ENCODE peak calls at places on chromosomes 7 and 10, in seven cellular contexts. O, I, P, C, Y, Z and B are unnamed samples.
A peak's percentile ranks its signal among the peaks of the same experiment; 100 is the strongest.

GRCh38 chr7:70647801-70648491 is 484.0 kb upstream of the GALNT17 start:
- DNase-seq in P (no peak), Z (no peak), Y (no peak), I (peak; percentile 67), O (no peak), C (no peak), B (no peak)

GRCh38 chr7:43528581-43529354 is 54.1 kb upstream of the STK17A start:
- DNase-seq in Y (no peak), O (no peak), C (no peak), P (no peak), Z (no peak), I (no peak), B (no peak)

GRCh38 chr10:102814873-102815661 is 22.1 kb downstream of the CYP17A1 start:
- DNase-seq in C (peak; percentile 88), O (no peak), P (peak; percentile 74), I (no peak), Z (no peak), Y (peak; percentile 51), B (peak; percentile 88)

GRCh38 chr7:33711231-33712019 is 193.9 kb upstream of the BMPER start:
- DNase-seq in C (no peak), O (no peak), Y (no peak), I (no peak), P (no peak), Z (no peak), B (no peak)

GRCh38 chr10:63165249-63165648 is 32.1 kb downstream of the NRBF2 start:
- DNase-seq in I (no peak), C (no peak), Y (no peak), P (no peak), Z (no peak), O (no peak), B (no peak)

GRCh38 chr7:73526892-73527821 is 5.1 kb upstream of the BAZ1B start:
- DNase-seq in P (no peak), Y (no peak), C (no peak), O (no peak), Z (no peak), I (no peak), B (no peak)

GRCh38 chr10:104329754-104330153 is 8.5 kb downstream of the ITPRIP start:
- DNase-seq in Y (no peak), I (no peak), C (peak; percentile 14), O (no peak), Z (peak; percentile 74), P (no peak), B (no peak)

GRCh38 chr10:132406750-132407149 is 9.8 kb downstream of the PWWP2B start:
- DNase-seq in Z (no peak), Y (no peak), P (no peak), O (no peak), I (no peak), C (no peak), B (no peak)

GRCh38 chr10:86221442-86222335 is 144.9 kb downstream of the GRID1 start:
- DNase-seq in P (no peak), I (no peak), Z (no peak), Y (no peak), O (no peak), C (no peak), B (no peak)

GRCh38 chr10:66656499-66656898 is 269.3 kb upstream of the LRRTM3 start:
- DNase-seq in O (no peak), C (no peak), P (no peak), Z (no peak), I (no peak), Y (no peak), B (no peak)

GRCh38 chr10:119309423-119309770 is 102.0 kb downstream of the GRK5 start:
- DNase-seq in Y (no peak), Z (no peak), O (no peak), I (no peak), P (no peak), C (no peak), B (no peak)

GRCh38 chr7:49580000-49580399 is 193.4 kb upstream of the VWC2 start:
- DNase-seq in C (no peak), Y (no peak), P (no peak), I (no peak), O (no peak), Z (no peak), B (no peak)

GRCh38 chr7:105829681-105830322 is 46.6 kb downstream of the ATXN7L1 start:
- DNase-seq in Z (no peak), Y (no peak), P (no peak), I (no peak), C (no peak), O (no peak), B (no peak)

GRCh38 chr10:13331641-13332040 is 16.5 kb downstream of the SEPHS1 start:
- DNase-seq in I (no peak), C (no peak), P (no peak), O (no peak), Y (no peak), Z (no peak), B (no peak)

GRCh38 chr10:132881186-132881920 is 61.0 kb downstream of the CFAP46 start:
- DNase-seq in C (no peak), Y (no peak), P (peak; percentile 8), O (no peak), I (no peak), Z (no peak), B (peak; percentile 48)

GRCh38 chr10:71650397-71650796 is 69.2 kb downstream of the C10orf105 start:
- DNase-seq in C (no peak), P (no peak), Y (no peak), I (no peak), Z (no peak), O (no peak), B (no peak)

GRCh38 chr10:61159253-61159652 is 215.3 kb upstream of the RHOBTB1 start:
- DNase-seq in P (no peak), C (no peak), O (no peak), Z (no peak), Y (no peak), I (no peak), B (no peak)

GRCh38 chr10:34290412-34291082 is 524.5 kb downstream of the PARD3 start:
- DNase-seq in Z (no peak), P (no peak), O (peak; percentile 65), Y (no peak), I (no peak), C (no peak), B (no peak)

GRCh38 chr10:74156919-74157289 is 5.9 kb downstream of the ADK start:
- DNase-seq in Y (no peak), I (no peak), Z (no peak), C (peak; percentile 48), O (no peak), P (no peak), B (no peak)

GRCh38 chr10:125414998-125415397 is 254.6 kb upstream of the CTBP2 start:
- DNase-seq in Z (no peak), I (no peak), Y (no peak), C (no peak), O (no peak), P (no peak), B (no peak)

GRCh38 chr10:127424594-127425264 is 124.4 kb upstream of the NPS start:
- DNase-seq in Z (no peak), O (no peak), Y (no peak), I (no peak), C (no peak), P (no peak), B (no peak)

GRCh38 chr10:128867819-128868218 is 599.2 kb upstream of the MGMT start:
- DNase-seq in O (no peak), P (no peak), I (no peak), C (no peak), Y (no peak), Z (no peak), B (no peak)

GRCh38 chr10:118106426-118106825 is 59.7 kb upstream of the RAB11FIP2 start:
- DNase-seq in I (no peak), Y (no peak), C (no peak), P (no peak), Z (no peak), O (no peak), B (no peak)

GRCh38 chr7:111255576-111255975 is 164.6 kb downstream of the LRRN3 start:
- DNase-seq in O (no peak), I (no peak), C (no peak), Z (no peak), Y (no peak), P (no peak), B (no peak)

GRCh38 chr7:55449205-55449991 is 84.3 kb downstream of the LANCL2 start:
- DNase-seq in C (no peak), I (no peak), P (no peak), O (no peak), Z (no peak), Y (no peak), B (no peak)

GRCh38 chr7:93026425-93026824 is 91.4 kb downstream of the SAMD9 start:
- DNase-seq in P (no peak), Z (no peak), C (no peak), I (no peak), O (no peak), Y (no peak), B (no peak)

GRCh38 chr10:17229967-17230682 is 2.1 kb downstream of the VIM start:
- DNase-seq in Z (peak; percentile 50), O (no peak), P (peak; percentile 70), I (peak; percentile 87), Y (peak; percentile 39), C (peak; percentile 88), B (peak; percentile 92)

GRCh38 chr7:2417981-2418481 is 14.6 kb downstream of the CHST12 start:
- DNase-seq in Y (no peak), P (no peak), Z (no peak), O (no peak), I (peak; percentile 50), C (no peak), B (no peak)

GRCh38 chr10:33588974-33589600 is 254.6 kb upstream of the NRP1 start:
- DNase-seq in O (no peak), P (no peak), Y (no peak), I (no peak), Z (no peak), C (no peak), B (no peak)

GRCh38 chr10:92740762-92741161 is 51.0 kb downstream of the HHEX start:
- DNase-seq in I (no peak), Y (no peak), Z (no peak), C (no peak), O (no peak), P (no peak), B (no peak)

GRCh38 chr7:38086857-38087256 is 91.2 kb upstream of the STARD3NL start:
- DNase-seq in I (no peak), C (no peak), Z (no peak), Y (no peak), P (no peak), O (no peak), B (no peak)

GRCh38 chr7:106392565-106392964 is 107.8 kb upstream of the NAMPT start:
- DNase-seq in I (no peak), C (no peak), O (no peak), P (no peak), Y (no peak), Z (no peak), B (no peak)

GRCh38 chr10:99849525-99849924 is 67.1 kb downstream of the ABCC2 start:
- DNase-seq in O (no peak), Y (no peak), P (no peak), C (no peak), I (no peak), Z (no peak), B (no peak)

GRCh38 chr10:61284222-61284890 is 168.8 kb downstream of the TMEM26 start:
- DNase-seq in C (no peak), O (peak; percentile 45), Z (no peak), I (no peak), P (no peak), Y (no peak), B (no peak)

GRCh38 chr7:110253083-110253482 is 837.8 kb upstream of the LRRN3 start:
- DNase-seq in O (no peak), P (no peak), Z (no peak), I (no peak), C (no peak), Y (no peak), B (no peak)